ENCODE peak calls at places on chromosomes 11 and 22, in four cellular contexts. One of them, this sample, is unnamed.

GRCh38 chr11:126039485-126040271 is 23.0 kb downstream of the CDON start:
- DNase-seq in K562: no peak
- DNase-seq in H1: no peak
- DNase-seq in HepG2: no peak
- DNase-seq in this sample: no peak

GRCh38 chr11:12321217-12321937 is 56.0 kb upstream of the PARVA start:
- DNase-seq in H1: no peak
- DNase-seq in K562: no peak
- DNase-seq in HepG2: no peak
- DNase-seq in this sample: no peak

GRCh38 chr22:49735411-49736311 is 92.0 kb downstream of the BRD1 start:
- DNase-seq in H1: no peak
- DNase-seq in HepG2: no peak
- DNase-seq in K562: peak; percentile 60
- DNase-seq in this sample: no peak

GRCh38 chr22:49192857-49193250 is 634.8 kb downstream of the BRD1 start:
- DNase-seq in H1: no peak
- DNase-seq in HepG2: no peak
- DNase-seq in K562: no peak
- DNase-seq in this sample: no peak

GRCh38 chr11:116454020-116454645 is 318.7 kb downstream of the BUD13 start:
- DNase-seq in HepG2: peak; percentile 43
- DNase-seq in K562: peak; percentile 55
- DNase-seq in H1: no peak
- DNase-seq in this sample: peak; percentile 8

GRCh38 chr11:110296226-110297081 is at the start of gene RDX:
- DNase-seq in H1: peak; percentile 29
- DNase-seq in HepG2: peak; percentile 52
- DNase-seq in K562: peak; percentile 86
- DNase-seq in this sample: peak; percentile 79

GRCh38 chr11:61499816-61500491 is 8.6 kb upstream of the LRRC10B start:
- DNase-seq in K562: no peak
- DNase-seq in HepG2: no peak
- DNase-seq in H1: no peak
- DNase-seq in this sample: no peak

GRCh38 chr22:19691721-19692341 is 22.5 kb upstream of the SEPTIN5 start:
- DNase-seq in H1: no peak
- DNase-seq in HepG2: no peak
- DNase-seq in K562: peak; percentile 85
- DNase-seq in this sample: peak; percentile 73

GRCh38 chr11:1075341-1075911 is 752 bp downstream of the MUC2 start:
- DNase-seq in HepG2: no peak
- DNase-seq in K562: no peak
- DNase-seq in H1: no peak
- DNase-seq in this sample: no peak

GRCh38 chr11:3745161-3745560 is 52.2 kb downstream of the NUP98 start:
- DNase-seq in H1: no peak
- DNase-seq in K562: no peak
- DNase-seq in HepG2: no peak
- DNase-seq in this sample: no peak

DNA sequence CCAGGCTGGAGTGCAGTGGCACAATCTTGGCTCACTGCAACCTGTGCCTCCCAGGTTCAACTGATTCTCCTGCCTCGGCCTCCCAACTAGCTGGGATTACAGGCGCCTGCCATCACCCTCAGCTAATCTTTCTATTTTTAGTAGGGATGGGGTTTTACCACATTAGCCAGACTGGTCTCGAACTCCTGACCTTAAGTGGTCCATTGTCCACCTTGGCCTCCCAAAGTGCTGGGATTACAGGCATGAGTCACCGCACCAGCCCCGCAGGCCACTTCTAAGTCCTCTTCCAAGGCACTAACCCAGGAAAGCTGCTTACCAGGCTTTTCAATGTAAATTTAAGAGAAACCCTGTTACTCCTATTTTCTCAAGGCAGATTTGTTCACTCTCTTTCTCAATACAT is 50.4 kb downstream of the DENND5A start:
- DNase-seq in K562: peak; percentile 55
- DNase-seq in H1: no peak
- DNase-seq in HepG2: no peak
- DNase-seq in this sample: peak; percentile 38
- TF ChIP-seq PHF8 in K562: no peak
- TF ChIP-seq PHF8 in H1: no peak
- TF ChIP-seq PHF8 in HepG2: no peak
- TF ChIP-seq PHF8 in this sample: no peak

GRCh38 chr11:132587716-132588115 is 944.6 kb downstream of the OPCML start:
- DNase-seq in HepG2: no peak
- DNase-seq in K562: no peak
- DNase-seq in H1: no peak
- DNase-seq in this sample: no peak

GRCh38 chr11:132588366-132588765 is 943.9 kb downstream of the OPCML start:
- DNase-seq in HepG2: no peak
- DNase-seq in H1: no peak
- DNase-seq in K562: no peak
- DNase-seq in this sample: no peak

GRCh38 chr11:132589802-132590201 is 942.5 kb downstream of the OPCML start:
- DNase-seq in H1: no peak
- DNase-seq in K562: no peak
- DNase-seq in HepG2: no peak
- DNase-seq in this sample: no peak

GRCh38 chr11:132590554-132590953 is 941.7 kb downstream of the OPCML start:
- DNase-seq in K562: no peak
- DNase-seq in HepG2: no peak
- DNase-seq in H1: no peak
- DNase-seq in this sample: no peak

DNA sequence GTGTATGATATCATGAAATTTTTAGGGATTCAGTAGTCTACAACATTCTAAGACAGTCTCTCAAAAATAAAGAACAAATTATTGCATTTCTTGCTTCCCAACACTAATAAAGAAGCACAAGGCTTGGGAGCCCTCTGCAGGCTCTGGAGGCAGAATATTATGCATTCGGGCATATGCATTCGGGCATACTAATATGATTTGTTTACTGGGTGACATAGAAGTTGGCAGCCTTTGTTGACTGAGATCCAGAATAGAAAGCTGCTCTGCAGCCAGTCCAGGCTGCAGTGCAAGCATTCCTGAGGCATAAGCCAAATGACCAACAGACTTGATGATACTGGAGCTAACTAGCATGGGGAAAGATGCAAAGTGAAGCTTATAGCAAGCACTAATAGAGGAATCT is 945.5 kb downstream of the OPCML start:
- DNase-seq in HepG2: no peak
- DNase-seq in H1: no peak
- DNase-seq in K562: no peak
- DNase-seq in this sample: no peak
- TF ChIP-seq PHF8 in HepG2: no peak
- TF ChIP-seq PHF8 in H1: no peak
- TF ChIP-seq PHF8 in K562: no peak
- TF ChIP-seq PHF8 in this sample: no peak

GRCh38 chr11:83000381-83000780 is 71.3 kb downstream of the RAB30 start:
- DNase-seq in K562: no peak
- DNase-seq in HepG2: no peak
- DNase-seq in H1: no peak
- DNase-seq in this sample: no peak

GRCh38 chr11:82996966-82997606 is 74.6 kb downstream of the RAB30 start:
- DNase-seq in HepG2: no peak
- DNase-seq in K562: no peak
- DNase-seq in H1: no peak
- DNase-seq in this sample: no peak

GRCh38 chr11:82998697-82999096 is 73.0 kb downstream of the RAB30 start:
- DNase-seq in H1: no peak
- DNase-seq in K562: no peak
- DNase-seq in HepG2: no peak
- DNase-seq in this sample: no peak

GRCh38 chr11:83002047-83002446 is 69.7 kb downstream of the RAB30 start:
- DNase-seq in H1: no peak
- DNase-seq in K562: no peak
- DNase-seq in HepG2: no peak
- DNase-seq in this sample: no peak

GRCh38 chr11:82999232-82999631 is 72.5 kb downstream of the RAB30 start:
- DNase-seq in H1: no peak
- DNase-seq in K562: no peak
- DNase-seq in HepG2: no peak
- DNase-seq in this sample: no peak
- TF ChIP-seq PHF8 in H1: no peak
- TF ChIP-seq PHF8 in K562: no peak
- TF ChIP-seq PHF8 in HepG2: no peak
- TF ChIP-seq PHF8 in this sample: no peak

GRCh38 chr11:134654161-134654915 is 242.3 kb upstream of the B3GAT1 start:
- DNase-seq in K562: no peak
- DNase-seq in HepG2: no peak
- DNase-seq in H1: no peak
- DNase-seq in this sample: no peak
- TF ChIP-seq PHF8 in K562: no peak
- TF ChIP-seq PHF8 in HepG2: no peak
- TF ChIP-seq PHF8 in H1: no peak
- TF ChIP-seq PHF8 in this sample: no peak

This sample was measured in A549.